ENCODE peak calls at places on chromosomes 12 and 14, in eight cellular contexts. One of them, this sample, is unnamed.

GRCh38 chr12:90261283-90261682 is 552.6 kb upstream of the ATP2B1 start:
- DNase-seq in GM20000: no peak
- DNase-seq in AG09319: no peak
- DNase-seq in cardiac muscle cell: peak
- DNase-seq in fibroblast of pulmonary artery: no peak
- DNase-seq in nephron progenitor cell: no peak
- DNase-seq in colonic mucosa: no peak
- DNase-seq in lower lobe of right lung: no peak
- DNase-seq in this sample: no peak

GRCh38 chr12:118830251-118830650 is 151.1 kb upstream of the SRRM4 start:
- DNase-seq in AG09319: no peak
- DNase-seq in lower lobe of right lung: no peak
- DNase-seq in cardiac muscle cell: no peak
- DNase-seq in colonic mucosa: no peak
- DNase-seq in GM20000: no peak
- DNase-seq in nephron progenitor cell: no peak
- DNase-seq in fibroblast of pulmonary artery: no peak
- DNase-seq in this sample: no peak

GRCh38 chr12:63848450-63848849 is 4.0 kb downstream of the SRGAP1 start:
- DNase-seq in AG09319: no peak
- DNase-seq in fibroblast of pulmonary artery: no peak
- DNase-seq in colonic mucosa: no peak
- DNase-seq in lower lobe of right lung: no peak
- DNase-seq in GM20000: no peak
- DNase-seq in cardiac muscle cell: no peak
- DNase-seq in nephron progenitor cell: no peak
- DNase-seq in this sample: no peak

GRCh38 chr12:102961488-102961801 is 4.0 kb downstream of the ASCL1 start:
- DNase-seq in AG09319: no peak
- DNase-seq in fibroblast of pulmonary artery: no peak
- DNase-seq in lower lobe of right lung: no peak
- DNase-seq in colonic mucosa: no peak
- DNase-seq in cardiac muscle cell: no peak
- DNase-seq in nephron progenitor cell: no peak
- DNase-seq in GM20000: no peak
- DNase-seq in this sample: no peak

GRCh38 chr12:10849425-10849878 is at the start of gene PRR4:
- DNase-seq in AG09319: no peak
- DNase-seq in nephron progenitor cell: no peak
- DNase-seq in cardiac muscle cell: no peak
- DNase-seq in GM20000: no peak
- DNase-seq in fibroblast of pulmonary artery: no peak
- DNase-seq in lower lobe of right lung: no peak
- DNase-seq in colonic mucosa: no peak
- DNase-seq in this sample: peak

GRCh38 chr14:55399912-55400311 is 11.7 kb downstream of the ATG14 start:
- DNase-seq in AG09319: no peak
- DNase-seq in nephron progenitor cell: no peak
- DNase-seq in colonic mucosa: no peak
- DNase-seq in GM20000: no peak
- DNase-seq in fibroblast of pulmonary artery: no peak
- DNase-seq in lower lobe of right lung: no peak
- DNase-seq in cardiac muscle cell: no peak
- DNase-seq in this sample: no peak

GRCh38 chr12:50387487-50387886 is 8.9 kb downstream of the FAM186A start:
- DNase-seq in cardiac muscle cell: no peak
- DNase-seq in lower lobe of right lung: no peak
- DNase-seq in colonic mucosa: no peak
- DNase-seq in fibroblast of pulmonary artery: peak
- DNase-seq in GM20000: no peak
- DNase-seq in nephron progenitor cell: no peak
- DNase-seq in AG09319: no peak
- DNase-seq in this sample: no peak

GRCh38 chr12:96889273-96889933 is 17.7 kb upstream of the NEDD1 start:
- DNase-seq in nephron progenitor cell: no peak
- DNase-seq in cardiac muscle cell: no peak
- DNase-seq in lower lobe of right lung: no peak
- DNase-seq in colonic mucosa: no peak
- DNase-seq in fibroblast of pulmonary artery: peak
- DNase-seq in GM20000: no peak
- DNase-seq in AG09319: no peak
- DNase-seq in this sample: peak

GRCh38 chr12:109737111-109737510 is 23.5 kb downstream of the FAM222A start:
- DNase-seq in lower lobe of right lung: peak
- DNase-seq in cardiac muscle cell: no peak
- DNase-seq in GM20000: no peak
- DNase-seq in colonic mucosa: no peak
- DNase-seq in fibroblast of pulmonary artery: no peak
- DNase-seq in AG09319: no peak
- DNase-seq in nephron progenitor cell: peak
- DNase-seq in this sample: no peak

GRCh38 chr12:5567021-5567744 is 135.3 kb downstream of the NTF3 start:
- DNase-seq in lower lobe of right lung: no peak
- DNase-seq in colonic mucosa: no peak
- DNase-seq in fibroblast of pulmonary artery: no peak
- DNase-seq in cardiac muscle cell: no peak
- DNase-seq in nephron progenitor cell: no peak
- DNase-seq in GM20000: no peak
- DNase-seq in AG09319: no peak
- DNase-seq in this sample: no peak

GRCh38 chr12:60419986-60420385 is 824.2 kb downstream of the SLC16A7 start:
- DNase-seq in AG09319: no peak
- DNase-seq in colonic mucosa: no peak
- DNase-seq in GM20000: no peak
- DNase-seq in lower lobe of right lung: no peak
- DNase-seq in cardiac muscle cell: no peak
- DNase-seq in nephron progenitor cell: no peak
- DNase-seq in fibroblast of pulmonary artery: no peak
- DNase-seq in this sample: no peak

GRCh38 chr14:64159588-64159987 is 134.6 kb downstream of the ESR2 start:
- DNase-seq in cardiac muscle cell: peak
- DNase-seq in AG09319: no peak
- DNase-seq in lower lobe of right lung: no peak
- DNase-seq in nephron progenitor cell: no peak
- DNase-seq in colonic mucosa: no peak
- DNase-seq in fibroblast of pulmonary artery: no peak
- DNase-seq in GM20000: no peak
- DNase-seq in this sample: no peak
- TF ChIP-seq CTCF in cardiac muscle cell: peak
- TF ChIP-seq CTCF in AG09319: no peak
- TF ChIP-seq CTCF in lower lobe of right lung: no peak
- TF ChIP-seq CTCF in nephron progenitor cell: no peak
- TF ChIP-seq CTCF in colonic mucosa: no peak
- TF ChIP-seq CTCF in fibroblast of pulmonary artery: no peak
- TF ChIP-seq CTCF in GM20000: peak
- TF ChIP-seq CTCF in this sample: no peak

DNA sequence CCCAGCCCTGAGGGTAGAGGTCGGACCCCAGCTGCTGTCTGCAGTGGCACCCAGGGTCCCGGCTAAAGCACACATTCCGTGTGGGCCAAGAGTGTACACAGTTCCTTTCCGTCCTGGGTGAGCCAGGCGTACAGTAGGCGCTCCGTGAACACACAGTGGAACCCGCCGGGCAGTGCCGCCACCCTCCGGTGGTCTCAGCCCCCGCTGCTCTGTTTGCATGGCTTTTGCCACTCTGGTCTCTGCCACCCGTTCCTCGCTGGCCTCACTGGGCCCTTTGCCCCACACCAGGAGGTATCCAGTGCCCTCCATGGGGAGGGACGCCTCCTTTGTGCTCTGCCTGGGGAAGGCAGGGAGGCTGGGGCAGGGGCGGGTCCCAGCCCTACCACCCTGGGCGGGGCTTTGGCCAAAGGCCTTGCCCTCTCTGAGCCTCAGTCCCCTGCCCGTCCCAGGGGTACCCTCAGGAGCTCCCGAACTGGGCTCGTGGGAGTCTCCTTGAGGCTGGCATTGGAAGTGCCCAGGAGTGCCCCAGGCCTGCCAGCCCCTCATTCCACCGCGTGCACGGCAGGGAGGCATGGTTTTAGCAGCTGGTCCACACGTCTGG is 13.0 kb downstream of the TRMT61A start:
- DNase-seq in colonic mucosa: no peak
- DNase-seq in fibroblast of pulmonary artery: no peak
- DNase-seq in lower lobe of right lung: peak
- DNase-seq in AG09319: no peak
- DNase-seq in cardiac muscle cell: no peak
- DNase-seq in nephron progenitor cell: no peak
- DNase-seq in GM20000: no peak
- DNase-seq in this sample: no peak
- TF ChIP-seq CTCF in colonic mucosa: no peak
- TF ChIP-seq CTCF in fibroblast of pulmonary artery: no peak
- TF ChIP-seq CTCF in lower lobe of right lung: peak
- TF ChIP-seq CTCF in AG09319: no peak
- TF ChIP-seq CTCF in cardiac muscle cell: no peak
- TF ChIP-seq CTCF in nephron progenitor cell: no peak
- TF ChIP-seq CTCF in GM20000: no peak
- TF ChIP-seq CTCF in this sample: no peak

GRCh38 chr14:105347587-105347968 is 33.0 kb downstream of the PACS2 start:
- DNase-seq in fibroblast of pulmonary artery: no peak
- DNase-seq in nephron progenitor cell: no peak
- DNase-seq in AG09319: no peak
- DNase-seq in cardiac muscle cell: no peak
- DNase-seq in colonic mucosa: no peak
- DNase-seq in GM20000: no peak
- DNase-seq in lower lobe of right lung: no peak
- DNase-seq in this sample: no peak
- TF ChIP-seq CTCF in fibroblast of pulmonary artery: no peak
- TF ChIP-seq CTCF in nephron progenitor cell: no peak
- TF ChIP-seq CTCF in AG09319: no peak
- TF ChIP-seq CTCF in cardiac muscle cell: no peak
- TF ChIP-seq CTCF in colonic mucosa: no peak
- TF ChIP-seq CTCF in GM20000: no peak
- TF ChIP-seq CTCF in lower lobe of right lung: no peak
- TF ChIP-seq CTCF in this sample: no peak

GRCh38 chr14:102089621-102090343 is 2.9 kb upstream of the HSP90AA1 start:
- DNase-seq in fibroblast of pulmonary artery: no peak
- DNase-seq in cardiac muscle cell: no peak
- DNase-seq in colonic mucosa: no peak
- DNase-seq in AG09319: no peak
- DNase-seq in nephron progenitor cell: no peak
- DNase-seq in GM20000: no peak
- DNase-seq in lower lobe of right lung: no peak
- DNase-seq in this sample: no peak
- TF ChIP-seq CTCF in fibroblast of pulmonary artery: no peak
- TF ChIP-seq CTCF in cardiac muscle cell: no peak
- TF ChIP-seq CTCF in colonic mucosa: no peak
- TF ChIP-seq CTCF in AG09319: no peak
- TF ChIP-seq CTCF in nephron progenitor cell: no peak
- TF ChIP-seq CTCF in GM20000: no peak
- TF ChIP-seq CTCF in lower lobe of right lung: no peak
- TF ChIP-seq CTCF in this sample: no peak

GRCh38 chr12:91353266-91353665 is 170.6 kb upstream of the DCN start:
- DNase-seq in cardiac muscle cell: no peak
- DNase-seq in AG09319: no peak
- DNase-seq in lower lobe of right lung: no peak
- DNase-seq in colonic mucosa: no peak
- DNase-seq in GM20000: no peak
- DNase-seq in nephron progenitor cell: no peak
- DNase-seq in fibroblast of pulmonary artery: no peak
- DNase-seq in this sample: no peak

GRCh38 chr12:91356405-91356804 is 173.8 kb upstream of the DCN start:
- DNase-seq in lower lobe of right lung: no peak
- DNase-seq in colonic mucosa: no peak
- DNase-seq in cardiac muscle cell: no peak
- DNase-seq in fibroblast of pulmonary artery: no peak
- DNase-seq in AG09319: no peak
- DNase-seq in nephron progenitor cell: no peak
- DNase-seq in GM20000: no peak
- DNase-seq in this sample: no peak

GRCh38 chr12:91361864-91362263 is 179.2 kb upstream of the DCN start:
- DNase-seq in cardiac muscle cell: peak
- DNase-seq in fibroblast of pulmonary artery: peak
- DNase-seq in AG09319: no peak
- DNase-seq in colonic mucosa: no peak
- DNase-seq in lower lobe of right lung: no peak
- DNase-seq in GM20000: peak
- DNase-seq in nephron progenitor cell: no peak
- DNase-seq in this sample: peak

GRCh38 chr12:91355150-91356006 is 172.8 kb upstream of the DCN start:
- DNase-seq in fibroblast of pulmonary artery: peak
- DNase-seq in GM20000: peak
- DNase-seq in cardiac muscle cell: peak
- DNase-seq in colonic mucosa: peak
- DNase-seq in lower lobe of right lung: peak
- DNase-seq in nephron progenitor cell: peak
- DNase-seq in AG09319: peak
- DNase-seq in this sample: peak

GRCh38 chr12:91357381-91357780 is 174.8 kb upstream of the DCN start:
- DNase-seq in GM20000: no peak
- DNase-seq in nephron progenitor cell: no peak
- DNase-seq in lower lobe of right lung: no peak
- DNase-seq in fibroblast of pulmonary artery: no peak
- DNase-seq in cardiac muscle cell: no peak
- DNase-seq in AG09319: no peak
- DNase-seq in colonic mucosa: peak
- DNase-seq in this sample: no peak
- TF ChIP-seq CTCF in GM20000: no peak
- TF ChIP-seq CTCF in nephron progenitor cell: no peak
- TF ChIP-seq CTCF in lower lobe of right lung: no peak
- TF ChIP-seq CTCF in fibroblast of pulmonary artery: no peak
- TF ChIP-seq CTCF in cardiac muscle cell: no peak
- TF ChIP-seq CTCF in AG09319: no peak
- TF ChIP-seq CTCF in colonic mucosa: no peak
- TF ChIP-seq CTCF in this sample: no peak

DNA sequence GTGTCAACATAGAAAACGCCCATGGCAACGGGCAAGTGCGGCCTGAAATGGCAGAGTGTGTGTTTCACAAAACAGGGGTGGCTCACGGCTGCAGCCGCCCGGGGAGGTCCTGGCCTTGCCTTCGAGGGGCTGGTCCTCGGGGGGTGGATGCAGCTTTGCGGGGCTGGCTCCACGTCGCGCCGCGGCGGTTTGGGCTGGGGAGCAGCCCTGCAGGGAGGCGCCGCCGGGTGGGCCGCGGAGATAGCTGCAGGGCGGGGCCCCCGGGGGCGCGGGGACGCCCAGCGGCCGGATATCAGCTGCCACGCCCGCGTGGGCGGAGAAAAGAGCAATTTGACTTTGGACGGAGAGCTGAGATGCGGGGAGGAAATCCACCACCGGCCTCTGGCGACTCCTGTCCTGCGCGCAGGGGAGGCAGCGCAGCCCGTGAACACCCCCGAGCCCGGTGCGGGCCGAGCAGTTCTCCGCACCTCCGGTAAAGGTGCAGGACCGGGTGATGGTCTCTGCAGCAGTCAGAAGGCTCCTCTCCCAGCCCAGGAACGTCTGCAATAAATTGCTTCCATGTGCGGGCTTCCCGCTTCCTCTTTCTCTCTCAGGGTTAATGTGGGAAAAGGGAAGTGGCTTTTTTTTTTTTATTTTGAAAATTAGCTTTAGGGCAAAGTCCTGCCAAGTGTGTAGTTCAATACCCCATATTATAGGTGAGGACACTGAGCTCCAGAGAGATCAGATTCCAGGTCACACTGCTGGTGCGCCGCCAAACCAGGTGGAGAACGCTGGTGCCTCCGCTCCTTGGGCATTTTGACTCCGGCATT is 110.5 kb downstream of the ARF6 start:
- DNase-seq in nephron progenitor cell: peak
- DNase-seq in cardiac muscle cell: peak
- DNase-seq in colonic mucosa: peak
- DNase-seq in fibroblast of pulmonary artery: peak
- DNase-seq in GM20000: peak
- DNase-seq in AG09319: no peak
- DNase-seq in lower lobe of right lung: peak
- DNase-seq in this sample: no peak
- TF ChIP-seq CTCF in nephron progenitor cell: no peak
- TF ChIP-seq CTCF in cardiac muscle cell: no peak
- TF ChIP-seq CTCF in colonic mucosa: peak
- TF ChIP-seq CTCF in fibroblast of pulmonary artery: no peak
- TF ChIP-seq CTCF in GM20000: no peak
- TF ChIP-seq CTCF in AG09319: peak
- TF ChIP-seq CTCF in lower lobe of right lung: peak
- TF ChIP-seq CTCF in this sample: no peak